ENCODE peak calls at places on chromosomes 3 and 15, in ten cellular contexts. One of them, this sample, is unnamed.

GRCh38 chr3:120214161-120214560 is 70.9 kb downstream of the GPR156 start:
- DNase-seq in mammary epithelial cell: no peak
- DNase-seq in right atrium auricular region: no peak
- DNase-seq in endothelial cell: no peak
- DNase-seq in glutamatergic neuron: no peak
- DNase-seq in CD4-positive, alpha-beta T cell: no peak
- DNase-seq in AG09309: no peak
- DNase-seq in GM12878: no peak
- DNase-seq in OCI-LY7: no peak
- DNase-seq in nephron progenitor cell: no peak
- DNase-seq in this sample: no peak

GRCh38 chr3:50573566-50574279 is 4.4 kb downstream of the HEMK1 start:
- DNase-seq in mammary epithelial cell: no peak
- DNase-seq in right atrium auricular region: no peak
- DNase-seq in endothelial cell: no peak
- DNase-seq in glutamatergic neuron: no peak
- DNase-seq in CD4-positive, alpha-beta T cell: peak
- DNase-seq in AG09309: no peak
- DNase-seq in GM12878: no peak
- DNase-seq in OCI-LY7: no peak
- DNase-seq in nephron progenitor cell: no peak
- DNase-seq in this sample: no peak

GRCh38 chr15:45645026-45645980 is 10.5 kb downstream of the SQOR start:
- DNase-seq in mammary epithelial cell: peak
- DNase-seq in right atrium auricular region: no peak
- DNase-seq in endothelial cell: no peak
- DNase-seq in glutamatergic neuron: no peak
- DNase-seq in CD4-positive, alpha-beta T cell: no peak
- DNase-seq in AG09309: no peak
- DNase-seq in GM12878: no peak
- DNase-seq in OCI-LY7: no peak
- DNase-seq in nephron progenitor cell: no peak
- DNase-seq in this sample: no peak

GRCh38 chr15:69834756-69835155 is 263.0 kb downstream of the TLE3 start:
- DNase-seq in mammary epithelial cell: no peak
- DNase-seq in right atrium auricular region: no peak
- DNase-seq in endothelial cell: no peak
- DNase-seq in glutamatergic neuron: no peak
- DNase-seq in CD4-positive, alpha-beta T cell: no peak
- DNase-seq in AG09309: no peak
- DNase-seq in GM12878: no peak
- DNase-seq in OCI-LY7: no peak
- DNase-seq in nephron progenitor cell: no peak
- DNase-seq in this sample: no peak

GRCh38 chr15:58678683-58679082 is 70.8 kb downstream of the ADAM10 start:
- DNase-seq in mammary epithelial cell: peak
- DNase-seq in right atrium auricular region: no peak
- DNase-seq in endothelial cell: no peak
- DNase-seq in glutamatergic neuron: no peak
- DNase-seq in CD4-positive, alpha-beta T cell: no peak
- DNase-seq in AG09309: no peak
- DNase-seq in GM12878: no peak
- DNase-seq in OCI-LY7: no peak
- DNase-seq in nephron progenitor cell: no peak
- DNase-seq in this sample: no peak

GRCh38 chr3:1171320-1171719 is 78.5 kb downstream of the CNTN6 start:
- DNase-seq in mammary epithelial cell: no peak
- DNase-seq in right atrium auricular region: no peak
- DNase-seq in endothelial cell: no peak
- DNase-seq in glutamatergic neuron: no peak
- DNase-seq in CD4-positive, alpha-beta T cell: no peak
- DNase-seq in AG09309: no peak
- DNase-seq in GM12878: no peak
- DNase-seq in OCI-LY7: no peak
- DNase-seq in nephron progenitor cell: no peak
- DNase-seq in this sample: no peak

GRCh38 chr3:177674186-177674585 is 476.9 kb upstream of the TBL1XR1 start:
- DNase-seq in mammary epithelial cell: no peak
- DNase-seq in right atrium auricular region: no peak
- DNase-seq in endothelial cell: no peak
- DNase-seq in glutamatergic neuron: no peak
- DNase-seq in CD4-positive, alpha-beta T cell: no peak
- DNase-seq in AG09309: no peak
- DNase-seq in GM12878: no peak
- DNase-seq in OCI-LY7: no peak
- DNase-seq in nephron progenitor cell: no peak
- DNase-seq in this sample: no peak

GRCh38 chr3:57026918-57027317 is 33.5 kb upstream of the SPATA12 start:
- DNase-seq in mammary epithelial cell: no peak
- DNase-seq in right atrium auricular region: no peak
- DNase-seq in endothelial cell: no peak
- DNase-seq in glutamatergic neuron: no peak
- DNase-seq in CD4-positive, alpha-beta T cell: no peak
- DNase-seq in AG09309: no peak
- DNase-seq in GM12878: no peak
- DNase-seq in OCI-LY7: no peak
- DNase-seq in nephron progenitor cell: no peak
- DNase-seq in this sample: no peak

GRCh38 chr3:71074416-71074815 is 509.1 kb downstream of the FOXP1 start:
- DNase-seq in mammary epithelial cell: no peak
- DNase-seq in right atrium auricular region: no peak
- DNase-seq in endothelial cell: no peak
- DNase-seq in glutamatergic neuron: no peak
- DNase-seq in CD4-positive, alpha-beta T cell: no peak
- DNase-seq in AG09309: no peak
- DNase-seq in GM12878: no peak
- DNase-seq in OCI-LY7: no peak
- DNase-seq in nephron progenitor cell: no peak
- DNase-seq in this sample: no peak

GRCh38 chr3:112327371-112327951 is 5.5 kb upstream of the CD200 start:
- DNase-seq in mammary epithelial cell: peak
- DNase-seq in right atrium auricular region: no peak
- DNase-seq in endothelial cell: peak
- DNase-seq in glutamatergic neuron: no peak
- DNase-seq in CD4-positive, alpha-beta T cell: peak
- DNase-seq in AG09309: peak
- DNase-seq in GM12878: peak
- DNase-seq in OCI-LY7: peak
- DNase-seq in nephron progenitor cell: no peak
- DNase-seq in this sample: no peak

GRCh38 chr3:136690611-136691010 is 61.6 kb downstream of the STAG1 start:
- DNase-seq in mammary epithelial cell: no peak
- DNase-seq in right atrium auricular region: no peak
- DNase-seq in endothelial cell: no peak
- DNase-seq in glutamatergic neuron: no peak
- DNase-seq in CD4-positive, alpha-beta T cell: no peak
- DNase-seq in AG09309: no peak
- DNase-seq in GM12878: no peak
- DNase-seq in OCI-LY7: no peak
- DNase-seq in nephron progenitor cell: no peak
- DNase-seq in this sample: no peak

DNA sequence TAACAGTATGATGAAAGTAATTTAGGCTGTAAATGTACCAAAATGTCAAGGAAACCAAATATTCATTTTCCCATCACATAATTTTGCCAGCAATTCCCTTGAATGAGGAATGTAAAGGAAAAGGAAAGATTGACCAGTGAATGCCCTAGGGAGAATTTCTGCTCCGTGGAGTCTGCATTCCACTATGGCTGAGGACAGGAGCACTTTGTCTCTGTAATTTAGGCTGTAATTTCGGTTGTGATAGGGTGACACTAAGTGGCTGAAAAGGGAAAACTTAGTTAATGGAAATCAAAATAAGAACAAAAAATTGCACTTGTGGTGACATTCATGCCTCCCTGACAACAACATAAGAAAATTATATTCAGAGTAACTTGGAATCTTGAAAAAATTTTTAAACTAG is 8.3 kb upstream of the TMEM207 start:
- DNase-seq in mammary epithelial cell: peak
- DNase-seq in right atrium auricular region: no peak
- DNase-seq in endothelial cell: no peak
- DNase-seq in glutamatergic neuron: no peak
- DNase-seq in CD4-positive, alpha-beta T cell: no peak
- DNase-seq in AG09309: no peak
- DNase-seq in GM12878: no peak
- DNase-seq in OCI-LY7: no peak
- DNase-seq in nephron progenitor cell: no peak
- DNase-seq in this sample: no peak
- TF ChIP-seq CTCF in mammary epithelial cell: no peak
- TF ChIP-seq CTCF in right atrium auricular region: no peak
- TF ChIP-seq CTCF in endothelial cell: no peak
- TF ChIP-seq CTCF in glutamatergic neuron: no peak
- TF ChIP-seq CTCF in CD4-positive, alpha-beta T cell: no peak
- TF ChIP-seq CTCF in AG09309: no peak
- TF ChIP-seq CTCF in GM12878: no peak
- TF ChIP-seq CTCF in OCI-LY7: no peak
- TF ChIP-seq CTCF in nephron progenitor cell: no peak
- TF ChIP-seq CTCF in this sample: no peak

DNA sequence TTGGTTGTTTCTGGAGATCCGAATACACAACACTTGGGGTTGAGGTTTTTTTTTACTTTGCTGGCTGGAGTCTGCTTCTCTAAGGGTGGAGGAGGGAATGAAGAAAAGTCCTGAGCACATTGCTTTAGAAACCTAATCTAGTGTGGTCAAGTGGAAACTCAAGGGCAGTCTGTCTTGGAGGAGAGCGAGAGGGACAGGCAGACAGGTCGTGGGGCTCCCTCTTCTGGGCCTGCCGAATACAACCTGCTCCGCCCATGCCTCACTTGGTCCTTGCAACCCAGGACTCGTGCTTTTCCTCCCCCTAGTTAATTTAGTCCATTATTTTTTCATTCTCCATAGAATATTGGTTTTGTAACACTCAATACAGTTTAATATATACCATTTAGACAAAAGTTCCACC is 176.7 kb upstream of the LYSMD4 start:
- DNase-seq in mammary epithelial cell: no peak
- DNase-seq in right atrium auricular region: no peak
- DNase-seq in endothelial cell: no peak
- DNase-seq in glutamatergic neuron: no peak
- DNase-seq in CD4-positive, alpha-beta T cell: no peak
- DNase-seq in AG09309: no peak
- DNase-seq in GM12878: no peak
- DNase-seq in OCI-LY7: no peak
- DNase-seq in nephron progenitor cell: no peak
- DNase-seq in this sample: no peak
- TF ChIP-seq CTCF in mammary epithelial cell: peak
- TF ChIP-seq CTCF in right atrium auricular region: peak
- TF ChIP-seq CTCF in endothelial cell: no peak
- TF ChIP-seq CTCF in glutamatergic neuron: no peak
- TF ChIP-seq CTCF in CD4-positive, alpha-beta T cell: no peak
- TF ChIP-seq CTCF in AG09309: peak
- TF ChIP-seq CTCF in GM12878: peak
- TF ChIP-seq CTCF in OCI-LY7: no peak
- TF ChIP-seq CTCF in nephron progenitor cell: peak
- TF ChIP-seq CTCF in this sample: no peak

GRCh38 chr15:63600646-63601025 is 3.4 kb downstream of the FBXL22 start:
- DNase-seq in mammary epithelial cell: peak
- DNase-seq in right atrium auricular region: peak
- DNase-seq in endothelial cell: peak
- DNase-seq in glutamatergic neuron: peak
- DNase-seq in CD4-positive, alpha-beta T cell: peak
- DNase-seq in AG09309: peak
- DNase-seq in GM12878: peak
- DNase-seq in OCI-LY7: no peak
- DNase-seq in nephron progenitor cell: peak
- DNase-seq in this sample: peak
- TF ChIP-seq CTCF in mammary epithelial cell: no peak
- TF ChIP-seq CTCF in right atrium auricular region: peak
- TF ChIP-seq CTCF in endothelial cell: no peak
- TF ChIP-seq CTCF in glutamatergic neuron: no peak
- TF ChIP-seq CTCF in CD4-positive, alpha-beta T cell: no peak
- TF ChIP-seq CTCF in AG09309: no peak
- TF ChIP-seq CTCF in GM12878: no peak
- TF ChIP-seq CTCF in OCI-LY7: no peak
- TF ChIP-seq CTCF in nephron progenitor cell: no peak
- TF ChIP-seq CTCF in this sample: no peak

GRCh38 chr3:67521053-67521646 is 133.3 kb downstream of the SUCLG2 start:
- DNase-seq in mammary epithelial cell: no peak
- DNase-seq in right atrium auricular region: no peak
- DNase-seq in endothelial cell: no peak
- DNase-seq in glutamatergic neuron: no peak
- DNase-seq in CD4-positive, alpha-beta T cell: no peak
- DNase-seq in AG09309: no peak
- DNase-seq in GM12878: no peak
- DNase-seq in OCI-LY7: peak
- DNase-seq in nephron progenitor cell: no peak
- DNase-seq in this sample: no peak
- TF ChIP-seq CTCF in mammary epithelial cell: no peak
- TF ChIP-seq CTCF in right atrium auricular region: no peak
- TF ChIP-seq CTCF in endothelial cell: no peak
- TF ChIP-seq CTCF in glutamatergic neuron: no peak
- TF ChIP-seq CTCF in CD4-positive, alpha-beta T cell: no peak
- TF ChIP-seq CTCF in AG09309: no peak
- TF ChIP-seq CTCF in GM12878: no peak
- TF ChIP-seq CTCF in OCI-LY7: no peak
- TF ChIP-seq CTCF in nephron progenitor cell: no peak
- TF ChIP-seq CTCF in this sample: no peak

GRCh38 chr3:128572644-128573105 is 77.9 kb downstream of the RPN1 start:
- DNase-seq in mammary epithelial cell: no peak
- DNase-seq in right atrium auricular region: no peak
- DNase-seq in endothelial cell: no peak
- DNase-seq in glutamatergic neuron: no peak
- DNase-seq in CD4-positive, alpha-beta T cell: no peak
- DNase-seq in AG09309: no peak
- DNase-seq in GM12878: peak
- DNase-seq in OCI-LY7: no peak
- DNase-seq in nephron progenitor cell: no peak
- DNase-seq in this sample: no peak
- TF ChIP-seq CTCF in mammary epithelial cell: peak
- TF ChIP-seq CTCF in right atrium auricular region: no peak
- TF ChIP-seq CTCF in endothelial cell: no peak
- TF ChIP-seq CTCF in glutamatergic neuron: peak
- TF ChIP-seq CTCF in CD4-positive, alpha-beta T cell: no peak
- TF ChIP-seq CTCF in AG09309: peak
- TF ChIP-seq CTCF in GM12878: peak
- TF ChIP-seq CTCF in OCI-LY7: peak
- TF ChIP-seq CTCF in nephron progenitor cell: peak
- TF ChIP-seq CTCF in this sample: no peak